ENCODE peak calls at places on chromosome 3, in eight cellular contexts. Y is HCT116, A is HepG2, R is A549, N is heart left ventricle, P is right lobe of liver, S is IMR-90, Z is body of pancreas. E is an unnamed sample.
A peak's percentile ranks its signal among the peaks of the same experiment; 100 is the strongest.

GRCh38 chr3:56048946-56049345 is 419.3 kb downstream of the ERC2 start:
- ATAC-seq in A (no peak), R (no peak), Y (no peak), Z (no peak), S (no peak), P (no peak), N (no peak), E (no peak)

GRCh38 chr3:128632301-128632700 is 18.3 kb downstream of the RPN1 start:
- ATAC-seq in Z (peak; percentile 64), P (no peak), Y (no peak), N (no peak), R (no peak), A (no peak), S (no peak), E (no peak)

GRCh38 chr3:184822654-184823053 is 10.7 kb downstream of the VPS8 start:
- ATAC-seq in Y (no peak), S (no peak), A (no peak), R (no peak), N (peak; percentile 85), P (no peak), Z (no peak), E (no peak)

GRCh38 chr3:148289159-148289558 is 408.5 kb upstream of the AGTR1 start:
- ATAC-seq in S (no peak), Y (no peak), R (no peak), A (no peak), N (no peak), Z (no peak), P (no peak), E (no peak)

GRCh38 chr3:71078723-71079525 is 504.6 kb downstream of the FOXP1 start:
- ATAC-seq in Y (no peak), Z (no peak), P (no peak), N (no peak), R (no peak), S (no peak), A (no peak), E (no peak)

GRCh38 chr3:157282261-157283191 is 122.6 kb upstream of the CCNL1 start:
- ATAC-seq in S (peak; percentile 86), Y (no peak), A (no peak), Z (peak; percentile 72), N (peak; percentile 84), R (peak; percentile 56), P (no peak), E (peak; percentile 93)

GRCh38 chr3:107957506-107957905 is 133.3 kb downstream of the CD47 start:
- ATAC-seq in Z (no peak), P (no peak), S (peak; percentile 69), R (no peak), N (peak; percentile 20), Y (no peak), A (no peak), E (peak; percentile 53)

GRCh38 chr3:46206284-46206683 is 1.8 kb downstream of the CCR1 start:
- ATAC-seq in P (peak; percentile 9), A (no peak), Y (no peak), N (no peak), R (no peak), Z (no peak), S (no peak), E (no peak)

GRCh38 chr3:44013967-44014366 is 227.7 kb upstream of the TOPAZ1 start:
- ATAC-seq in Y (no peak), N (no peak), R (no peak), Z (no peak), A (no peak), P (no peak), S (no peak), E (no peak)

GRCh38 chr3:134311265-134311664 is 60.6 kb upstream of the RYK start:
- ATAC-seq in R (no peak), Z (no peak), Y (no peak), S (peak; percentile 9), P (no peak), N (no peak), A (no peak), E (no peak)

GRCh38 chr3:24683090-24683489 is 188.4 kb upstream of the THRB start:
- ATAC-seq in P (peak; percentile 89), Z (no peak), Y (no peak), S (peak; percentile 15), R (peak; percentile 37), A (peak; percentile 86), N (no peak), E (no peak)

GRCh38 chr3:10149222-10149621 is 7.6 kb downstream of the VHL start:
- ATAC-seq in S (no peak), A (no peak), Z (no peak), R (no peak), N (no peak), P (peak; percentile 30), Y (no peak), E (no peak)

GRCh38 chr3:99984668-99985067 is 129.6 kb downstream of the FILIP1L start:
- ATAC-seq in Z (no peak), R (no peak), Y (no peak), N (no peak), A (no peak), S (no peak), P (no peak), E (no peak)

GRCh38 chr3:178078933-178079332 is 457.3 kb upstream of the KCNMB2 start:
- ATAC-seq in R (no peak), A (no peak), P (peak; percentile 54), S (peak; percentile 61), Y (no peak), Z (no peak), N (peak; percentile 39), E (peak; percentile 54)

GRCh38 chr3:148975696-148976095 is 15.6 kb upstream of the GYG1 start:
- ATAC-seq in S (no peak), A (peak; percentile 54), Y (no peak), R (no peak), N (peak; percentile 84), Z (no peak), P (no peak), E (no peak)

GRCh38 chr3:30628931-30629590 is 22.7 kb downstream of the TGFBR2 start:
- ATAC-seq in R (no peak), Y (no peak), P (no peak), S (no peak), Z (peak; percentile 61), A (no peak), N (peak; percentile 71), E (no peak)

GRCh38 chr3:184710870-184711365 is 946 bp downstream of the MAGEF1 start:
- ATAC-seq in Z (no peak), A (peak; percentile 57), N (peak; percentile 24), P (no peak), Y (peak; percentile 4), S (peak; percentile 19), R (no peak), E (no peak)

GRCh38 chr3:100993309-100993708 is at the start of gene ABI3BP:
- ATAC-seq in Z (peak; percentile 87), A (peak; percentile 51), Y (peak; percentile 99), S (peak; percentile 99), N (peak; percentile 90), R (peak; percentile 93), P (peak; percentile 66), E (peak; percentile 94)

GRCh38 chr3:114480442-114480841 is 186.6 kb downstream of the TIGIT start:
- ATAC-seq in N (no peak), R (no peak), S (peak; percentile 77), Y (no peak), P (peak; percentile 84), A (peak; percentile 62), Z (no peak), E (peak; percentile 72)

GRCh38 chr3:128074851-128075515 is 22.7 kb downstream of the SEC61A1 start:
- ATAC-seq in R (peak; percentile 17), Y (peak; percentile 54), P (peak; percentile 34), A (no peak), N (no peak), S (peak; percentile 0), Z (peak; percentile 2), E (peak; percentile 13)

GRCh38 chr3:150871192-150871591 is 34.0 kb downstream of the MINDY4B start:
- ATAC-seq in N (no peak), Z (no peak), S (no peak), Y (no peak), R (peak; percentile 85), A (no peak), P (no peak), E (no peak)

GRCh38 chr3:61877359-61877770 is 316.0 kb downstream of the PTPRG start:
- ATAC-seq in Y (peak; percentile 77), N (no peak), A (peak; percentile 85), P (peak; percentile 93), S (no peak), R (no peak), Z (no peak), E (no peak)
- TF ChIP-seq POLR2A in Y (no peak), N (no peak), A (no peak), P (no peak), S (no peak), R (no peak), Z (no peak), E (no peak)

GRCh38 chr3:7367968-7368367 is 507.1 kb downstream of the GRM7 start:
- ATAC-seq in A (no peak), Y (no peak), S (no peak), N (no peak), P (no peak), R (no peak), Z (no peak), E (no peak)
- TF ChIP-seq POLR2A in A (no peak), Y (no peak), S (no peak), N (no peak), P (no peak), R (no peak), Z (no peak), E (no peak)

GRCh38 chr3:194996746-194997145 is 274.2 kb downstream of the XXYLT1 start:
- ATAC-seq in A (no peak), Y (no peak), R (no peak), S (no peak), N (no peak), P (no peak), Z (no peak), E (no peak)

GRCh38 chr3:194993896-194994295 is 277.1 kb downstream of the XXYLT1 start:
- ATAC-seq in Z (no peak), A (no peak), N (no peak), Y (no peak), S (no peak), P (no peak), R (no peak), E (no peak)

GRCh38 chr3:194995334-194995733 is 275.6 kb downstream of the XXYLT1 start:
- ATAC-seq in N (no peak), Y (no peak), R (no peak), Z (no peak), S (no peak), A (peak; percentile 98), P (no peak), E (no peak)

GRCh38 chr3:194995922-194996321 is 275.0 kb downstream of the XXYLT1 start:
- ATAC-seq in A (peak; percentile 34), N (no peak), Z (no peak), P (no peak), R (no peak), Y (no peak), S (no peak), E (no peak)

DNA sequence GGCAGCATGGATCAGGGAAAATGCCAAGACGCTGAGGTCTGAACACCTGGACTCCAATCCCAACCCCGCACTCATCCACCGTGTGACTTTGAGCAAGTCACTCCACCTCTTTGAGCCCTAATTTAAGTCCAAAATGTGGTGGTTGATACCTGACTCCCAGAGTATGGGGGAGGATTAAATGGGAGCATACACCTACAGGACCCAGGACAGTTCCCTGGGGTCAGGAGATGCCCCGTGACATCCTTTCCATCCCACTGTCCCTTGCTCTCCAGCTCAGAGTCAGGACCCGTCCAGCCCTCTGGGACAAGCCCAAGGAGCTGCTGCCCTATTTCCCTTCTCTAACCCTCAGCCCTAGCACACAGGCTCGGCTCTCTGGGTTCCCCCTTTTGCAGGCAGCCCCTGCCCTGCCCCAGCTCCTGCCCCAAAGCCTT is 276.4 kb downstream of the XXYLT1 start:
- ATAC-seq in P (no peak), S (no peak), Y (no peak), R (no peak), A (peak; percentile 51), N (no peak), Z (no peak), E (no peak)
- TF ChIP-seq POLR2A in P (no peak), S (no peak), Y (no peak), R (no peak), A (no peak), N (no peak), Z (no peak), E (no peak)

GRCh38 chr3:42654331-42655201 is 1.1 kb downstream of the ZBTB47 start:
- ATAC-seq in R (peak; percentile 26), Z (peak; percentile 71), S (peak; percentile 62), P (peak; percentile 50), A (peak; percentile 20), N (peak; percentile 14), Y (peak; percentile 17), E (peak; percentile 83)
- TF ChIP-seq POLR2A in R (peak; percentile 6), Z (peak; percentile 30), S (peak; percentile 49), P (no peak), A (no peak), N (no peak), Y (no peak), E (peak; percentile 6)